ENCODE peak calls at places on chromosome 1, in five cellular contexts. J, X, E, L and K are unnamed samples.

GRCh38 chr1:87918398-87918797 is 589.7 kb downstream of the LMO4 start:
- DNase-seq in X (no peak), L (no peak), E (no peak), J (no peak), K (no peak)

GRCh38 chr1:219938706-219939105 is 10.3 kb upstream of the SLC30A10 start:
- DNase-seq in X (no peak), L (no peak), E (peak; percentile 51), J (no peak), K (peak; percentile 40)

GRCh38 chr1:90550616-90551406 is 166.3 kb downstream of the BARHL2 start:
- DNase-seq in X (no peak), E (no peak), J (no peak), L (no peak), K (no peak)

GRCh38 chr1:40396420-40396819 is 22.9 kb downstream of the SMAP2 start:
- DNase-seq in X (no peak), E (no peak), J (no peak), L (no peak), K (no peak)

GRCh38 chr1:110245876-110246620 is 35.9 kb downstream of the KCNC4 start:
- DNase-seq in X (no peak), E (no peak), J (no peak), L (peak; percentile 37), K (no peak)

GRCh38 chr1:233113009-233113712 is 162.8 kb downstream of the NTPCR start:
- DNase-seq in J (peak; percentile 15), E (peak; percentile 100), L (peak; percentile 79), X (peak; percentile 79), K (peak; percentile 99)

GRCh38 chr1:8097077-8097799 is 71.1 kb upstream of the ERRFI1 start:
- DNase-seq in E (peak; percentile 96), L (no peak), J (peak; percentile 55), X (peak; percentile 50), K (peak; percentile 91)

GRCh38 chr1:20158358-20159070 is 19.4 kb downstream of the PLA2G2F start:
- DNase-seq in L (no peak), J (no peak), E (no peak), X (no peak), K (no peak)

GRCh38 chr1:201933840-201934430 is 12.4 kb downstream of the LMOD1 start:
- DNase-seq in L (no peak), J (no peak), X (no peak), E (peak; percentile 57), K (no peak)

GRCh38 chr1:6002714-6003501 is 10.7 kb upstream of the NPHP4 start:
- DNase-seq in E (no peak), X (no peak), L (peak; percentile 62), J (no peak), K (no peak)

GRCh38 chr1:59596432-59596831 is 218.3 kb upstream of the HOOK1 start:
- DNase-seq in X (peak; percentile 15), L (no peak), J (no peak), E (peak; percentile 95), K (peak; percentile 46)

GRCh38 chr1:181350146-181350545 is 133.2 kb upstream of the CACNA1E start:
- DNase-seq in L (no peak), E (no peak), J (no peak), X (no peak), K (no peak)